ENCODE peak calls at places on chromosomes 6 and 20, in six cellular contexts. D is stomach; H is uterus; V is CD8-positive, alpha-beta T cell; K is breast epithelium; G is IMR-90. Z is an unnamed sample.

GRCh38 chr20:59207742-59208357 is 44.2 kb downstream of the ZNF831 start:
- DNase-seq in G (no peak), V (peak; percentile 86), K (no peak), H (no peak), D (peak; percentile 66), Z (peak; percentile 68)

GRCh38 chr6:85460951-85461805 is 11.3 kb downstream of the NT5E start:
- DNase-seq in H (peak; percentile 47), V (peak; percentile 54), D (no peak), G (no peak), K (no peak), Z (no peak)

GRCh38 chr6:146550911-146551310 is 7.3 kb downstream of the RAB32 start:
- DNase-seq in H (no peak), K (no peak), V (no peak), G (peak; percentile 66), D (no peak), Z (no peak)

GRCh38 chr6:39137235-39137634 is 22.2 kb upstream of the SAYSD1 start:
- DNase-seq in V (peak; percentile 28), H (no peak), G (peak; percentile 41), D (peak; percentile 29), K (no peak), Z (no peak)

GRCh38 chr6:126145386-126145785 is 159.0 kb downstream of the TRMT11 start:
- DNase-seq in D (no peak), H (no peak), K (no peak), V (no peak), G (no peak), Z (no peak)

GRCh38 chr20:63552481-63553249 is 1.3 kb upstream of the FNDC11 start:
- DNase-seq in H (no peak), V (peak; percentile 59), K (no peak), G (no peak), D (no peak), Z (peak; percentile 54)

GRCh38 chr6:132937466-132937906 is 123.1 kb downstream of the RPS12 start:
- DNase-seq in K (peak; percentile 57), D (peak; percentile 64), H (no peak), V (no peak), G (peak; percentile 44), Z (no peak)

GRCh38 chr6:84762220-84762940 is 2.0 kb downstream of the TBX18 start:
- DNase-seq in D (no peak), H (no peak), V (no peak), G (no peak), K (no peak), Z (no peak)

GRCh38 chr20:61941721-61942405 is 123.8 kb downstream of the TAF4 start:
- DNase-seq in G (no peak), V (no peak), K (peak; percentile 41), H (no peak), D (no peak), Z (no peak)

GRCh38 chr6:34438705-34439104 is 12.8 kb upstream of the RPS10 start:
- DNase-seq in V (no peak), H (no peak), D (no peak), G (no peak), K (no peak), Z (no peak)

GRCh38 chr6:90917371-90917770 is 330.5 kb upstream of the MAP3K7 start:
- DNase-seq in G (no peak), D (no peak), K (no peak), H (no peak), V (no peak), Z (no peak)

GRCh38 chr6:71556141-71556540 is 267.5 kb downstream of the OGFRL1 start:
- DNase-seq in G (no peak), H (no peak), K (no peak), D (no peak), V (no peak), Z (no peak)

GRCh38 chr6:111427341-111428116 is 55.5 kb downstream of the REV3L start:
- DNase-seq in H (no peak), D (no peak), V (no peak), G (peak; percentile 85), K (no peak), Z (no peak)

GRCh38 chr20:39289316-39289715 is 327.2 kb downstream of the DHX35 start:
- DNase-seq in D (no peak), H (no peak), K (no peak), V (no peak), G (no peak), Z (no peak)

GRCh38 chr6:156943167-156943566 is 166.0 kb downstream of the ARID1B start:
- DNase-seq in V (no peak), H (no peak), D (no peak), G (no peak), K (no peak), Z (no peak)

GRCh38 chr6:13795041-13795748 is 19.2 kb downstream of the MCUR1 start:
- DNase-seq in H (peak; percentile 84), D (peak; percentile 85), K (peak; percentile 88), V (peak; percentile 88), G (peak; percentile 83), Z (peak; percentile 58)

GRCh38 chr6:116533233-116533957 is 12.1 kb downstream of the TRAPPC3L start:
- DNase-seq in H (no peak), G (no peak), V (no peak), D (no peak), K (no peak), Z (no peak)

GRCh38 chr6:17385660-17386059 is 7.7 kb upstream of the CAP2 start:
- DNase-seq in G (peak; percentile 85), V (no peak), K (no peak), D (no peak), H (no peak), Z (no peak)

GRCh38 chr6:163948250-163948649 is 533.7 kb downstream of the QKI start:
- DNase-seq in K (no peak), H (no peak), V (no peak), D (no peak), G (no peak), Z (no peak)

GRCh38 chr6:158536891-158537798 is 22.7 kb upstream of the TMEM181 start:
- DNase-seq in H (no peak), G (no peak), D (no peak), K (peak; percentile 82), V (no peak), Z (peak; percentile 22)

GRCh38 chr6:111625511-111626331 is 20.0 kb upstream of the TRAF3IP2 start:
- DNase-seq in K (no peak), V (no peak), G (peak; percentile 84), D (peak; percentile 50), H (peak; percentile 51), Z (no peak)

GRCh38 chr6:106501836-106502447 is 127.4 kb downstream of the RTN4IP1 start:
- DNase-seq in H (no peak), V (no peak), G (no peak), K (no peak), D (no peak), Z (no peak)

GRCh38 chr6:138404666-138405337 is 779 bp downstream of the HEBP2 start:
- DNase-seq in K (no peak), H (peak; percentile 28), D (no peak), V (peak; percentile 29), G (no peak), Z (peak; percentile 12)
- H3K27ac ChIP-seq in K (peak overlapping the region; percentile 93), H (peak overlapping the region; percentile 97), D (peak overlapping the region; percentile 98), V (peak overlapping the region; percentile 63), G (peak overlapping the region; percentile 64), Z (peak overlapping the region; percentile 79)

GRCh38 chr20:41444821-41445220 is 78.2 kb upstream of the EMILIN3 start:
- DNase-seq in K (no peak), D (no peak), G (no peak), H (no peak), V (no peak), Z (no peak)

GRCh38 chr20:41443667-41444066 is 77.0 kb upstream of the EMILIN3 start:
- DNase-seq in G (no peak), K (no peak), H (no peak), V (no peak), D (no peak), Z (no peak)

GRCh38 chr20:41447026-41447425 is 80.4 kb upstream of the EMILIN3 start:
- DNase-seq in D (no peak), G (no peak), K (no peak), H (no peak), V (no peak), Z (no peak)

GRCh38 chr20:41440882-41441281 is 74.3 kb upstream of the EMILIN3 start:
- DNase-seq in G (no peak), H (no peak), K (no peak), V (no peak), D (no peak), Z (no peak)

DNA sequence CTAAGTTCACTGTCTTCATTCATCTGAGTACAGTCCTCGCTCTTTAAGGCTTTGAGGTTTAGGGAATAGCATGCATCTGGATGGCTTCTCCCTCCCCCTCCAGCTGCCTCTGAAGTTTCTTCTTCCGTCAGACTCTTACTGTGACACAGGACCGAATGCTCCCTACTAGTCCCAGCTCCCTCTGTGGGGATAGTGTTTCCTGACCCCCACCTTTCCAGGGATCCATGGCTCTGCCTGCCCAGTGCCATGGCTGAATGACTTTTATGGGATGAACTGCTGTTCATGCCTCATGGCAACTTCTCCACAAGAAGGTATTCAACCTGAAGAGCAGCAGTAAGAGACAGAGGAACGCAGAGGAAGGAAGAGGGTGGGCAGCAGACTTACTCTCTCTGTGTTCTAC is 79.9 kb upstream of the EMILIN3 start:
- DNase-seq in V (no peak), D (no peak), H (no peak), K (no peak), G (no peak), Z (no peak)
- H3K36me3 ChIP-seq in V (peaks cover 47% of the 10 kb centered on the region), D (peaks cover 100% of the 10 kb centered on the region), H (no peaks in the 10 kb centered on the region), K (peaks cover 4% of the 10 kb centered on the region), G (peaks cover 50% of the 10 kb centered on the region), Z (peaks cover 65% of the 10 kb centered on the region)

DNA sequence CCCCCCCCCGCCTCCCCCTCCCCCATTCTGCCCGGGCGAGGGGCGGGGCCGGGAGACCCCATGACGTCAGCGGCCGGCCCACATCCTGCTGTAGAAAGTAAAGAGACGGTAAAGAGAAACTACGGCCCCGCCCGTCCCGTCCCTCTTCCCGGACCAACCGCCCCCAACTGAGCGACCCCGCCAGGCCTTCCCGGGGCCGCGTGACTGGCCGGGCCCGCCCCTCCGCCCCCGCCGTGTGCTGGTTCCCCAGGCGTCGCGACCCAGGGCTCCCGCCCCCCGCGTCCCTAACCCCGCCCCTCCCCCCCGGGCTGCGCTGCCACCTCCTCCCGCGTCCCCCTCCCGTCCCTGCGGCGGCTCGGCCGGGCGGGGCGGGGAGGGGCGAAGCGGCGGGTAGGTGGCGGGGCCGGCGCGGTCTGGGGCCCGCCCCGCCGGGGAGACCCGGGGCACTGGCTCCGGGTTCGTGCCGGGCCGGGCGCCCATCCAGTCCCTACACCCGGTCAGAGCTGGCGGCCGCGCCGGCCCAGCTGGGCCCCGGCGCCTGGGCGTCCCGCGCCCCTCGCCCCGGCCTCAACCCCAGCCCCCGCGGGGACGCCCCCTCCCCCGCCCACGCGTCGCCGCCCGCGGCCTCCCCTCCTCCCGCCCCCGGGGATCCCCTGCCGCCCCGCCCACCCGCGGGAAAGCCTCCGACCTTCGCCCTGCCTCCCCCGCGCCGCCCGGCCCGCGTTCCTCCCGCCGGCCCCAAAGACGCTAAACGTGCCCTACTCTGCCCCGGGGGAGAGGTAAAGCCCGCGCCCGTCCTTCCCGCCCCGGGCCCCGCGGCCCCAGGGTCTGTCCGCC is 618 bp upstream of the HIVEP1 start:
- DNase-seq in D (peak; percentile 98), H (peak; percentile 97), G (peak; percentile 96), K (peak; percentile 96), V (peak; percentile 96), Z (peak; percentile 94)
- H3K4me3 ChIP-seq in D (peak overlapping the region; percentile 89), H (peak overlapping the region; percentile 80), G (peak overlapping the region; percentile 76), K (peak overlapping the region; percentile 89), V (no peak overlapping the region), Z (no peak overlapping the region)

GRCh38 chr6:51959744-51960383 is 127.5 kb downstream of the PKHD1 start:
- DNase-seq in H (peak; percentile 18), D (peak; percentile 82), K (peak; percentile 79), G (peak; percentile 59), V (no peak), Z (no peak)
- H3K27ac ChIP-seq in H (no peak overlapping the region), D (no peak overlapping the region), K (no peak overlapping the region), G (no peak overlapping the region), V (no peak overlapping the region), Z (no peak overlapping the region)

Z was measured in effector memory CD4-positive, alpha-beta T cell.